ENCODE peak calls at places on chromosomes 11 and 22, in nine cellular contexts. One of them, this sample, is unnamed.

GRCh38 chr11:35864131-35864530 is 79.7 kb upstream of the LDLRAD3 start:
- DNase-seq in EL: no peak
- DNase-seq in HEK293T: no peak
- DNase-seq in pulmonary artery endothelial cell: no peak
- DNase-seq in fibroblast of mammary gland: no peak
- DNase-seq in cardiac fibroblast: no peak
- DNase-seq in HS-27A: no peak
- DNase-seq in AG08396: no peak
- DNase-seq in stimulated activated CD4-positive, alpha-beta T cell treated with anti-CD3 and anti-CD28 coated beads, Interleukin-1b, Interleukin-23, amount 100 ng/mL, for 24 hours: no peak
- DNase-seq in this sample: no peak

GRCh38 chr11:68890490-68891231 is 13.0 kb downstream of the MRPL21 start:
- DNase-seq in HEK293T: no peak
- DNase-seq in fibroblast of mammary gland: peak
- DNase-seq in EL: peak
- DNase-seq in stimulated activated CD4-positive, alpha-beta T cell treated with anti-CD3 and anti-CD28 coated beads, Interleukin-1b, Interleukin-23, amount 100 ng/mL, for 24 hours: no peak
- DNase-seq in AG08396: peak
- DNase-seq in pulmonary artery endothelial cell: peak
- DNase-seq in HS-27A: no peak
- DNase-seq in cardiac fibroblast: peak
- DNase-seq in this sample: peak

GRCh38 chr11:68832476-68833176 is 9.1 kb downstream of the CPT1A start:
- DNase-seq in HS-27A: no peak
- DNase-seq in AG08396: no peak
- DNase-seq in cardiac fibroblast: no peak
- DNase-seq in stimulated activated CD4-positive, alpha-beta T cell treated with anti-CD3 and anti-CD28 coated beads, Interleukin-1b, Interleukin-23, amount 100 ng/mL, for 24 hours: no peak
- DNase-seq in pulmonary artery endothelial cell: no peak
- DNase-seq in fibroblast of mammary gland: no peak
- DNase-seq in HEK293T: no peak
- DNase-seq in EL: no peak
- DNase-seq in this sample: peak

GRCh38 chr11:65424200-65425104 is 1.9 kb downstream of the NEAT1 start:
- DNase-seq in stimulated activated CD4-positive, alpha-beta T cell treated with anti-CD3 and anti-CD28 coated beads, Interleukin-1b, Interleukin-23, amount 100 ng/mL, for 24 hours: no peak
- DNase-seq in AG08396: no peak
- DNase-seq in fibroblast of mammary gland: peak
- DNase-seq in EL: peak
- DNase-seq in HEK293T: no peak
- DNase-seq in cardiac fibroblast: peak
- DNase-seq in HS-27A: no peak
- DNase-seq in pulmonary artery endothelial cell: no peak
- DNase-seq in this sample: peak

GRCh38 chr11:12125609-12126149 is 15.3 kb downstream of the MICAL2 start:
- DNase-seq in HS-27A: no peak
- DNase-seq in stimulated activated CD4-positive, alpha-beta T cell treated with anti-CD3 and anti-CD28 coated beads, Interleukin-1b, Interleukin-23, amount 100 ng/mL, for 24 hours: no peak
- DNase-seq in HEK293T: no peak
- DNase-seq in AG08396: no peak
- DNase-seq in cardiac fibroblast: no peak
- DNase-seq in pulmonary artery endothelial cell: no peak
- DNase-seq in EL: no peak
- DNase-seq in fibroblast of mammary gland: peak
- DNase-seq in this sample: no peak

GRCh38 chr11:112343368-112344039 is 82.8 kb upstream of the PLET1 start:
- DNase-seq in EL: no peak
- DNase-seq in cardiac fibroblast: peak
- DNase-seq in HEK293T: no peak
- DNase-seq in pulmonary artery endothelial cell: peak
- DNase-seq in stimulated activated CD4-positive, alpha-beta T cell treated with anti-CD3 and anti-CD28 coated beads, Interleukin-1b, Interleukin-23, amount 100 ng/mL, for 24 hours: no peak
- DNase-seq in AG08396: no peak
- DNase-seq in HS-27A: no peak
- DNase-seq in fibroblast of mammary gland: peak
- DNase-seq in this sample: no peak

GRCh38 chr11:13440100-13440855 is 22.7 kb downstream of the BTBD10 start:
- DNase-seq in fibroblast of mammary gland: peak
- DNase-seq in HS-27A: peak
- DNase-seq in AG08396: peak
- DNase-seq in HEK293T: peak
- DNase-seq in stimulated activated CD4-positive, alpha-beta T cell treated with anti-CD3 and anti-CD28 coated beads, Interleukin-1b, Interleukin-23, amount 100 ng/mL, for 24 hours: no peak
- DNase-seq in EL: peak
- DNase-seq in cardiac fibroblast: peak
- DNase-seq in pulmonary artery endothelial cell: peak
- DNase-seq in this sample: peak

GRCh38 chr11:60798631-60799030 is 13.5 kb downstream of the MS4A10 start:
- DNase-seq in EL: no peak
- DNase-seq in cardiac fibroblast: no peak
- DNase-seq in HEK293T: no peak
- DNase-seq in fibroblast of mammary gland: no peak
- DNase-seq in stimulated activated CD4-positive, alpha-beta T cell treated with anti-CD3 and anti-CD28 coated beads, Interleukin-1b, Interleukin-23, amount 100 ng/mL, for 24 hours: no peak
- DNase-seq in HS-27A: no peak
- DNase-seq in pulmonary artery endothelial cell: no peak
- DNase-seq in AG08396: no peak
- DNase-seq in this sample: no peak

GRCh38 chr22:47095395-47096122 is 333.1 kb downstream of the TBC1D22A start:
- DNase-seq in EL: peak
- DNase-seq in pulmonary artery endothelial cell: no peak
- DNase-seq in HEK293T: no peak
- DNase-seq in AG08396: no peak
- DNase-seq in HS-27A: no peak
- DNase-seq in fibroblast of mammary gland: peak
- DNase-seq in cardiac fibroblast: no peak
- DNase-seq in stimulated activated CD4-positive, alpha-beta T cell treated with anti-CD3 and anti-CD28 coated beads, Interleukin-1b, Interleukin-23, amount 100 ng/mL, for 24 hours: no peak
- DNase-seq in this sample: no peak

GRCh38 chr22:27115410-27115809 is 458.0 kb downstream of the MIAT start:
- DNase-seq in cardiac fibroblast: no peak
- DNase-seq in pulmonary artery endothelial cell: no peak
- DNase-seq in AG08396: no peak
- DNase-seq in HEK293T: no peak
- DNase-seq in stimulated activated CD4-positive, alpha-beta T cell treated with anti-CD3 and anti-CD28 coated beads, Interleukin-1b, Interleukin-23, amount 100 ng/mL, for 24 hours: no peak
- DNase-seq in EL: no peak
- DNase-seq in HS-27A: no peak
- DNase-seq in fibroblast of mammary gland: no peak
- DNase-seq in this sample: no peak

GRCh38 chr22:35205141-35205775 is 52.0 kb upstream of the HMGXB4 start:
- DNase-seq in HS-27A: no peak
- DNase-seq in AG08396: no peak
- DNase-seq in HEK293T: no peak
- DNase-seq in pulmonary artery endothelial cell: no peak
- DNase-seq in stimulated activated CD4-positive, alpha-beta T cell treated with anti-CD3 and anti-CD28 coated beads, Interleukin-1b, Interleukin-23, amount 100 ng/mL, for 24 hours: no peak
- DNase-seq in fibroblast of mammary gland: no peak
- DNase-seq in EL: no peak
- DNase-seq in cardiac fibroblast: peak
- DNase-seq in this sample: peak

GRCh38 chr11:61358566-61358965 is 3.1 kb downstream of the CYB561A3 start:
- DNase-seq in stimulated activated CD4-positive, alpha-beta T cell treated with anti-CD3 and anti-CD28 coated beads, Interleukin-1b, Interleukin-23, amount 100 ng/mL, for 24 hours: no peak
- DNase-seq in HEK293T: no peak
- DNase-seq in HS-27A: no peak
- DNase-seq in AG08396: no peak
- DNase-seq in pulmonary artery endothelial cell: no peak
- DNase-seq in EL: no peak
- DNase-seq in cardiac fibroblast: no peak
- DNase-seq in fibroblast of mammary gland: no peak
- DNase-seq in this sample: no peak

GRCh38 chr11:110971110-110971509 is 258.9 kb upstream of the ARHGAP20 start:
- DNase-seq in HS-27A: peak
- DNase-seq in stimulated activated CD4-positive, alpha-beta T cell treated with anti-CD3 and anti-CD28 coated beads, Interleukin-1b, Interleukin-23, amount 100 ng/mL, for 24 hours: no peak
- DNase-seq in cardiac fibroblast: peak
- DNase-seq in AG08396: peak
- DNase-seq in EL: peak
- DNase-seq in HEK293T: no peak
- DNase-seq in fibroblast of mammary gland: peak
- DNase-seq in pulmonary artery endothelial cell: no peak
- DNase-seq in this sample: no peak

GRCh38 chr11:112834277-112834755 is 126.9 kb upstream of the NCAM1 start:
- DNase-seq in HS-27A: no peak
- DNase-seq in AG08396: no peak
- DNase-seq in EL: no peak
- DNase-seq in stimulated activated CD4-positive, alpha-beta T cell treated with anti-CD3 and anti-CD28 coated beads, Interleukin-1b, Interleukin-23, amount 100 ng/mL, for 24 hours: no peak
- DNase-seq in pulmonary artery endothelial cell: no peak
- DNase-seq in HEK293T: no peak
- DNase-seq in cardiac fibroblast: no peak
- DNase-seq in fibroblast of mammary gland: no peak
- DNase-seq in this sample: no peak

GRCh38 chr11:42473116-42473515 is 838.7 kb upstream of the API5 start:
- DNase-seq in HEK293T: no peak
- DNase-seq in AG08396: no peak
- DNase-seq in cardiac fibroblast: no peak
- DNase-seq in EL: no peak
- DNase-seq in fibroblast of mammary gland: no peak
- DNase-seq in pulmonary artery endothelial cell: no peak
- DNase-seq in HS-27A: no peak
- DNase-seq in stimulated activated CD4-positive, alpha-beta T cell treated with anti-CD3 and anti-CD28 coated beads, Interleukin-1b, Interleukin-23, amount 100 ng/mL, for 24 hours: no peak
- DNase-seq in this sample: no peak

GRCh38 chr22:20174785-20175596 is 24.1 kb upstream of the CCDC188 start:
- DNase-seq in stimulated activated CD4-positive, alpha-beta T cell treated with anti-CD3 and anti-CD28 coated beads, Interleukin-1b, Interleukin-23, amount 100 ng/mL, for 24 hours: no peak
- DNase-seq in AG08396: peak
- DNase-seq in EL: no peak
- DNase-seq in fibroblast of mammary gland: peak
- DNase-seq in HS-27A: no peak
- DNase-seq in cardiac fibroblast: peak
- DNase-seq in pulmonary artery endothelial cell: no peak
- DNase-seq in HEK293T: no peak
- DNase-seq in this sample: peak

GRCh38 chr11:129372609-129373488 is 2.8 kb upstream of the BARX2 start:
- DNase-seq in HS-27A: no peak
- DNase-seq in pulmonary artery endothelial cell: no peak
- DNase-seq in stimulated activated CD4-positive, alpha-beta T cell treated with anti-CD3 and anti-CD28 coated beads, Interleukin-1b, Interleukin-23, amount 100 ng/mL, for 24 hours: no peak
- DNase-seq in HEK293T: no peak
- DNase-seq in EL: no peak
- DNase-seq in fibroblast of mammary gland: no peak
- DNase-seq in AG08396: peak
- DNase-seq in cardiac fibroblast: no peak
- DNase-seq in this sample: peak

GRCh38 chr11:45457649-45458048 is 171.5 kb upstream of the SYT13 start:
- DNase-seq in cardiac fibroblast: peak
- DNase-seq in pulmonary artery endothelial cell: no peak
- DNase-seq in EL: peak
- DNase-seq in HEK293T: no peak
- DNase-seq in stimulated activated CD4-positive, alpha-beta T cell treated with anti-CD3 and anti-CD28 coated beads, Interleukin-1b, Interleukin-23, amount 100 ng/mL, for 24 hours: no peak
- DNase-seq in fibroblast of mammary gland: peak
- DNase-seq in HS-27A: peak
- DNase-seq in AG08396: peak
- DNase-seq in this sample: no peak

GRCh38 chr11:46198245-46198872 is 77.1 kb upstream of the PHF21A start:
- DNase-seq in HS-27A: no peak
- DNase-seq in fibroblast of mammary gland: no peak
- DNase-seq in pulmonary artery endothelial cell: no peak
- DNase-seq in stimulated activated CD4-positive, alpha-beta T cell treated with anti-CD3 and anti-CD28 coated beads, Interleukin-1b, Interleukin-23, amount 100 ng/mL, for 24 hours: no peak
- DNase-seq in cardiac fibroblast: no peak
- DNase-seq in EL: no peak
- DNase-seq in AG08396: no peak
- DNase-seq in HEK293T: no peak
- DNase-seq in this sample: no peak

GRCh38 chr11:10096987-10097386 is 197.0 kb downstream of the SBF2 start:
- DNase-seq in cardiac fibroblast: no peak
- DNase-seq in HEK293T: no peak
- DNase-seq in stimulated activated CD4-positive, alpha-beta T cell treated with anti-CD3 and anti-CD28 coated beads, Interleukin-1b, Interleukin-23, amount 100 ng/mL, for 24 hours: no peak
- DNase-seq in EL: no peak
- DNase-seq in fibroblast of mammary gland: no peak
- DNase-seq in HS-27A: no peak
- DNase-seq in pulmonary artery endothelial cell: no peak
- DNase-seq in AG08396: no peak
- DNase-seq in this sample: no peak

GRCh38 chr11:60786811-60787567 is 1.9 kb downstream of the MS4A10 start:
- DNase-seq in HS-27A: no peak
- DNase-seq in AG08396: peak
- DNase-seq in cardiac fibroblast: peak
- DNase-seq in HEK293T: no peak
- DNase-seq in pulmonary artery endothelial cell: peak
- DNase-seq in EL: peak
- DNase-seq in stimulated activated CD4-positive, alpha-beta T cell treated with anti-CD3 and anti-CD28 coated beads, Interleukin-1b, Interleukin-23, amount 100 ng/mL, for 24 hours: no peak
- DNase-seq in fibroblast of mammary gland: peak
- DNase-seq in this sample: no peak

GRCh38 chr22:42332089-42332488 is 61.6 kb upstream of the TCF20 start:
- DNase-seq in HEK293T: no peak
- DNase-seq in stimulated activated CD4-positive, alpha-beta T cell treated with anti-CD3 and anti-CD28 coated beads, Interleukin-1b, Interleukin-23, amount 100 ng/mL, for 24 hours: no peak
- DNase-seq in EL: no peak
- DNase-seq in AG08396: no peak
- DNase-seq in cardiac fibroblast: no peak
- DNase-seq in fibroblast of mammary gland: no peak
- DNase-seq in HS-27A: no peak
- DNase-seq in pulmonary artery endothelial cell: no peak
- DNase-seq in this sample: no peak

GRCh38 chr11:86115542-86116385 is 46.9 kb upstream of the PICALM start:
- DNase-seq in cardiac fibroblast: no peak
- DNase-seq in fibroblast of mammary gland: peak
- DNase-seq in EL: peak
- DNase-seq in stimulated activated CD4-positive, alpha-beta T cell treated with anti-CD3 and anti-CD28 coated beads, Interleukin-1b, Interleukin-23, amount 100 ng/mL, for 24 hours: no peak
- DNase-seq in HS-27A: no peak
- DNase-seq in pulmonary artery endothelial cell: no peak
- DNase-seq in HEK293T: no peak
- DNase-seq in AG08396: peak
- DNase-seq in this sample: no peak

This sample was measured in endodermal cell.